ENCODE peak calls at places on chromosome 16, in ten cellular contexts. One of them, this sample, is unnamed.

GRCh38 chr16:52925143-52925542 is 127.6 kb downstream of the CHD9NB start:
- DNase-seq in ELF-1: no peak
- DNase-seq in HTR-8/SVneo: no peak
- DNase-seq in activated CD4-positive, alpha-beta memory T cell treated with anti-CD3 and anti-CD28 coated beads, Interleukin-2, amount 10 ng/mL, durations not matched to agents 7 days and 5 days: no peak
- DNase-seq in DND-41: no peak
- DNase-seq in fibroblast of the aortic adventitia: no peak
- DNase-seq in MCF 10A: no peak
- DNase-seq in stimulated activated CD4-positive, alpha-beta T cell treated with anti-CD3 and anti-CD28 coated beads, Interleukin-2, amount 100 ng/mL, for 48 hours: no peak
- DNase-seq in NCI-H2081 treated with DMSO at 0.1 percent for 48 hours: no peak
- DNase-seq in AG04450: no peak
- DNase-seq in this sample: no peak

GRCh38 chr16:85541619-85542547 is 71.2 kb upstream of the GSE1 start:
- DNase-seq in NCI-H2081 treated with DMSO at 0.1 percent for 48 hours: no peak
- DNase-seq in HTR-8/SVneo: no peak
- DNase-seq in stimulated activated CD4-positive, alpha-beta T cell treated with anti-CD3 and anti-CD28 coated beads, Interleukin-2, amount 100 ng/mL, for 48 hours: no peak
- DNase-seq in AG04450: no peak
- DNase-seq in activated CD4-positive, alpha-beta memory T cell treated with anti-CD3 and anti-CD28 coated beads, Interleukin-2, amount 10 ng/mL, durations not matched to agents 7 days and 5 days: no peak
- DNase-seq in fibroblast of the aortic adventitia: no peak
- DNase-seq in MCF 10A: no peak
- DNase-seq in DND-41: no peak
- DNase-seq in ELF-1: no peak
- DNase-seq in this sample: no peak

GRCh38 chr16:67516296-67517177 is 12.1 kb upstream of the RIPOR1 start:
- DNase-seq in fibroblast of the aortic adventitia: peak; percentile 86
- DNase-seq in MCF 10A: peak; percentile 58
- DNase-seq in DND-41: no peak
- DNase-seq in HTR-8/SVneo: peak; percentile 82
- DNase-seq in NCI-H2081 treated with DMSO at 0.1 percent for 48 hours: no peak
- DNase-seq in ELF-1: no peak
- DNase-seq in activated CD4-positive, alpha-beta memory T cell treated with anti-CD3 and anti-CD28 coated beads, Interleukin-2, amount 10 ng/mL, durations not matched to agents 7 days and 5 days: no peak
- DNase-seq in stimulated activated CD4-positive, alpha-beta T cell treated with anti-CD3 and anti-CD28 coated beads, Interleukin-2, amount 100 ng/mL, for 48 hours: no peak
- DNase-seq in AG04450: no peak
- DNase-seq in this sample: no peak

GRCh38 chr16:914453-914852 is 56.3 kb downstream of the LMF1 start:
- DNase-seq in stimulated activated CD4-positive, alpha-beta T cell treated with anti-CD3 and anti-CD28 coated beads, Interleukin-2, amount 100 ng/mL, for 48 hours: no peak
- DNase-seq in fibroblast of the aortic adventitia: peak; percentile 4
- DNase-seq in NCI-H2081 treated with DMSO at 0.1 percent for 48 hours: no peak
- DNase-seq in ELF-1: no peak
- DNase-seq in activated CD4-positive, alpha-beta memory T cell treated with anti-CD3 and anti-CD28 coated beads, Interleukin-2, amount 10 ng/mL, durations not matched to agents 7 days and 5 days: no peak
- DNase-seq in HTR-8/SVneo: peak; percentile 39
- DNase-seq in DND-41: no peak
- DNase-seq in AG04450: no peak
- DNase-seq in MCF 10A: peak; percentile 0
- DNase-seq in this sample: no peak

GRCh38 chr16:50038756-50039529 is 13.9 kb downstream of the CNEP1R1 start:
- DNase-seq in MCF 10A: no peak
- DNase-seq in ELF-1: peak; percentile 18
- DNase-seq in stimulated activated CD4-positive, alpha-beta T cell treated with anti-CD3 and anti-CD28 coated beads, Interleukin-2, amount 100 ng/mL, for 48 hours: no peak
- DNase-seq in fibroblast of the aortic adventitia: no peak
- DNase-seq in DND-41: no peak
- DNase-seq in activated CD4-positive, alpha-beta memory T cell treated with anti-CD3 and anti-CD28 coated beads, Interleukin-2, amount 10 ng/mL, durations not matched to agents 7 days and 5 days: no peak
- DNase-seq in AG04450: no peak
- DNase-seq in HTR-8/SVneo: no peak
- DNase-seq in NCI-H2081 treated with DMSO at 0.1 percent for 48 hours: no peak
- DNase-seq in this sample: no peak

GRCh38 chr16:22007509-22008214 is at the start of gene MOSMO:
- DNase-seq in HTR-8/SVneo: peak; percentile 56
- DNase-seq in AG04450: no peak
- DNase-seq in activated CD4-positive, alpha-beta memory T cell treated with anti-CD3 and anti-CD28 coated beads, Interleukin-2, amount 10 ng/mL, durations not matched to agents 7 days and 5 days: peak; percentile 69
- DNase-seq in fibroblast of the aortic adventitia: peak; percentile 49
- DNase-seq in DND-41: peak; percentile 63
- DNase-seq in stimulated activated CD4-positive, alpha-beta T cell treated with anti-CD3 and anti-CD28 coated beads, Interleukin-2, amount 100 ng/mL, for 48 hours: peak; percentile 63
- DNase-seq in MCF 10A: peak; percentile 74
- DNase-seq in NCI-H2081 treated with DMSO at 0.1 percent for 48 hours: no peak
- DNase-seq in ELF-1: peak; percentile 67
- DNase-seq in this sample: no peak

GRCh38 chr16:63998-64913 is 8.2 kb downstream of the RHBDF1 start:
- DNase-seq in activated CD4-positive, alpha-beta memory T cell treated with anti-CD3 and anti-CD28 coated beads, Interleukin-2, amount 10 ng/mL, durations not matched to agents 7 days and 5 days: no peak
- DNase-seq in fibroblast of the aortic adventitia: no peak
- DNase-seq in MCF 10A: no peak
- DNase-seq in AG04450: no peak
- DNase-seq in ELF-1: no peak
- DNase-seq in stimulated activated CD4-positive, alpha-beta T cell treated with anti-CD3 and anti-CD28 coated beads, Interleukin-2, amount 100 ng/mL, for 48 hours: no peak
- DNase-seq in HTR-8/SVneo: no peak
- DNase-seq in NCI-H2081 treated with DMSO at 0.1 percent for 48 hours: no peak
- DNase-seq in DND-41: no peak
- DNase-seq in this sample: no peak

GRCh38 chr16:65842067-65842466 is 524.4 kb upstream of the CDH5 start:
- DNase-seq in DND-41: no peak
- DNase-seq in stimulated activated CD4-positive, alpha-beta T cell treated with anti-CD3 and anti-CD28 coated beads, Interleukin-2, amount 100 ng/mL, for 48 hours: no peak
- DNase-seq in HTR-8/SVneo: no peak
- DNase-seq in activated CD4-positive, alpha-beta memory T cell treated with anti-CD3 and anti-CD28 coated beads, Interleukin-2, amount 10 ng/mL, durations not matched to agents 7 days and 5 days: no peak
- DNase-seq in fibroblast of the aortic adventitia: no peak
- DNase-seq in ELF-1: no peak
- DNase-seq in NCI-H2081 treated with DMSO at 0.1 percent for 48 hours: no peak
- DNase-seq in MCF 10A: no peak
- DNase-seq in AG04450: no peak
- DNase-seq in this sample: no peak

GRCh38 chr16:67884684-67885083 is at the start of gene NRN1L:
- DNase-seq in stimulated activated CD4-positive, alpha-beta T cell treated with anti-CD3 and anti-CD28 coated beads, Interleukin-2, amount 100 ng/mL, for 48 hours: no peak
- DNase-seq in activated CD4-positive, alpha-beta memory T cell treated with anti-CD3 and anti-CD28 coated beads, Interleukin-2, amount 10 ng/mL, durations not matched to agents 7 days and 5 days: no peak
- DNase-seq in NCI-H2081 treated with DMSO at 0.1 percent for 48 hours: peak; percentile 7
- DNase-seq in DND-41: peak; percentile 23
- DNase-seq in HTR-8/SVneo: peak; percentile 61
- DNase-seq in AG04450: peak; percentile 79
- DNase-seq in fibroblast of the aortic adventitia: peak; percentile 85
- DNase-seq in MCF 10A: peak; percentile 91
- DNase-seq in ELF-1: peak; percentile 97
- DNase-seq in this sample: peak; percentile 76

GRCh38 chr16:85092851-85093250 is 19.4 kb downstream of the CIBAR2 start:
- DNase-seq in NCI-H2081 treated with DMSO at 0.1 percent for 48 hours: no peak
- DNase-seq in MCF 10A: no peak
- DNase-seq in AG04450: no peak
- DNase-seq in HTR-8/SVneo: no peak
- DNase-seq in activated CD4-positive, alpha-beta memory T cell treated with anti-CD3 and anti-CD28 coated beads, Interleukin-2, amount 10 ng/mL, durations not matched to agents 7 days and 5 days: no peak
- DNase-seq in ELF-1: no peak
- DNase-seq in stimulated activated CD4-positive, alpha-beta T cell treated with anti-CD3 and anti-CD28 coated beads, Interleukin-2, amount 100 ng/mL, for 48 hours: no peak
- DNase-seq in fibroblast of the aortic adventitia: no peak
- DNase-seq in DND-41: no peak
- DNase-seq in this sample: no peak

GRCh38 chr16:51418258-51418657 is 267.2 kb upstream of the SALL1 start:
- DNase-seq in DND-41: no peak
- DNase-seq in HTR-8/SVneo: no peak
- DNase-seq in NCI-H2081 treated with DMSO at 0.1 percent for 48 hours: no peak
- DNase-seq in ELF-1: no peak
- DNase-seq in stimulated activated CD4-positive, alpha-beta T cell treated with anti-CD3 and anti-CD28 coated beads, Interleukin-2, amount 100 ng/mL, for 48 hours: no peak
- DNase-seq in AG04450: no peak
- DNase-seq in MCF 10A: no peak
- DNase-seq in activated CD4-positive, alpha-beta memory T cell treated with anti-CD3 and anti-CD28 coated beads, Interleukin-2, amount 10 ng/mL, durations not matched to agents 7 days and 5 days: no peak
- DNase-seq in fibroblast of the aortic adventitia: no peak
- DNase-seq in this sample: no peak

GRCh38 chr16:10428433-10429168 is 42.7 kb downstream of the ATF7IP2 start:
- DNase-seq in DND-41: no peak
- DNase-seq in AG04450: no peak
- DNase-seq in stimulated activated CD4-positive, alpha-beta T cell treated with anti-CD3 and anti-CD28 coated beads, Interleukin-2, amount 100 ng/mL, for 48 hours: no peak
- DNase-seq in ELF-1: no peak
- DNase-seq in fibroblast of the aortic adventitia: no peak
- DNase-seq in activated CD4-positive, alpha-beta memory T cell treated with anti-CD3 and anti-CD28 coated beads, Interleukin-2, amount 10 ng/mL, durations not matched to agents 7 days and 5 days: no peak
- DNase-seq in NCI-H2081 treated with DMSO at 0.1 percent for 48 hours: no peak
- DNase-seq in HTR-8/SVneo: no peak
- DNase-seq in MCF 10A: peak; percentile 64
- DNase-seq in this sample: no peak

GRCh38 chr16:2769100-2769529 is 8.0 kb downstream of the ELOB start:
- DNase-seq in AG04450: no peak
- DNase-seq in ELF-1: no peak
- DNase-seq in fibroblast of the aortic adventitia: no peak
- DNase-seq in activated CD4-positive, alpha-beta memory T cell treated with anti-CD3 and anti-CD28 coated beads, Interleukin-2, amount 10 ng/mL, durations not matched to agents 7 days and 5 days: no peak
- DNase-seq in DND-41: no peak
- DNase-seq in MCF 10A: peak; percentile 79
- DNase-seq in stimulated activated CD4-positive, alpha-beta T cell treated with anti-CD3 and anti-CD28 coated beads, Interleukin-2, amount 100 ng/mL, for 48 hours: no peak
- DNase-seq in HTR-8/SVneo: no peak
- DNase-seq in NCI-H2081 treated with DMSO at 0.1 percent for 48 hours: no peak
- DNase-seq in this sample: no peak

GRCh38 chr16:49213594-49213993 is 68.0 kb downstream of the CBLN1 start:
- DNase-seq in MCF 10A: no peak
- DNase-seq in NCI-H2081 treated with DMSO at 0.1 percent for 48 hours: no peak
- DNase-seq in HTR-8/SVneo: no peak
- DNase-seq in DND-41: no peak
- DNase-seq in activated CD4-positive, alpha-beta memory T cell treated with anti-CD3 and anti-CD28 coated beads, Interleukin-2, amount 10 ng/mL, durations not matched to agents 7 days and 5 days: no peak
- DNase-seq in ELF-1: peak; percentile 75
- DNase-seq in fibroblast of the aortic adventitia: no peak
- DNase-seq in AG04450: no peak
- DNase-seq in stimulated activated CD4-positive, alpha-beta T cell treated with anti-CD3 and anti-CD28 coated beads, Interleukin-2, amount 100 ng/mL, for 48 hours: no peak
- DNase-seq in this sample: no peak

GRCh38 chr16:57132470-57132869 is 40.1 kb downstream of the CPNE2 start:
- DNase-seq in NCI-H2081 treated with DMSO at 0.1 percent for 48 hours: no peak
- DNase-seq in AG04450: no peak
- DNase-seq in DND-41: no peak
- DNase-seq in ELF-1: peak; percentile 54
- DNase-seq in MCF 10A: no peak
- DNase-seq in activated CD4-positive, alpha-beta memory T cell treated with anti-CD3 and anti-CD28 coated beads, Interleukin-2, amount 10 ng/mL, durations not matched to agents 7 days and 5 days: no peak
- DNase-seq in fibroblast of the aortic adventitia: no peak
- DNase-seq in stimulated activated CD4-positive, alpha-beta T cell treated with anti-CD3 and anti-CD28 coated beads, Interleukin-2, amount 100 ng/mL, for 48 hours: no peak
- DNase-seq in HTR-8/SVneo: no peak
- DNase-seq in this sample: no peak

GRCh38 chr16:31869511-31870201 is 4.0 kb upstream of the ZNF267 start:
- DNase-seq in activated CD4-positive, alpha-beta memory T cell treated with anti-CD3 and anti-CD28 coated beads, Interleukin-2, amount 10 ng/mL, durations not matched to agents 7 days and 5 days: peak; percentile 85
- DNase-seq in DND-41: peak; percentile 74
- DNase-seq in fibroblast of the aortic adventitia: peak; percentile 67
- DNase-seq in AG04450: peak; percentile 42
- DNase-seq in stimulated activated CD4-positive, alpha-beta T cell treated with anti-CD3 and anti-CD28 coated beads, Interleukin-2, amount 100 ng/mL, for 48 hours: peak; percentile 58
- DNase-seq in MCF 10A: peak; percentile 58
- DNase-seq in HTR-8/SVneo: peak; percentile 57
- DNase-seq in ELF-1: no peak
- DNase-seq in NCI-H2081 treated with DMSO at 0.1 percent for 48 hours: no peak
- DNase-seq in this sample: no peak

GRCh38 chr16:54935411-54936085 is 4.9 kb downstream of the IRX5 start:
- DNase-seq in AG04450: no peak
- DNase-seq in fibroblast of the aortic adventitia: peak; percentile 31
- DNase-seq in MCF 10A: no peak
- DNase-seq in stimulated activated CD4-positive, alpha-beta T cell treated with anti-CD3 and anti-CD28 coated beads, Interleukin-2, amount 100 ng/mL, for 48 hours: no peak
- DNase-seq in DND-41: no peak
- DNase-seq in HTR-8/SVneo: no peak
- DNase-seq in ELF-1: no peak
- DNase-seq in NCI-H2081 treated with DMSO at 0.1 percent for 48 hours: no peak
- DNase-seq in activated CD4-positive, alpha-beta memory T cell treated with anti-CD3 and anti-CD28 coated beads, Interleukin-2, amount 10 ng/mL, durations not matched to agents 7 days and 5 days: no peak
- DNase-seq in this sample: no peak

GRCh38 chr16:15518412-15519351 is 84.3 kb downstream of the BMERB1 start:
- DNase-seq in ELF-1: peak; percentile 47
- DNase-seq in activated CD4-positive, alpha-beta memory T cell treated with anti-CD3 and anti-CD28 coated beads, Interleukin-2, amount 10 ng/mL, durations not matched to agents 7 days and 5 days: no peak
- DNase-seq in HTR-8/SVneo: no peak
- DNase-seq in stimulated activated CD4-positive, alpha-beta T cell treated with anti-CD3 and anti-CD28 coated beads, Interleukin-2, amount 100 ng/mL, for 48 hours: no peak
- DNase-seq in AG04450: peak; percentile 27
- DNase-seq in MCF 10A: no peak
- DNase-seq in NCI-H2081 treated with DMSO at 0.1 percent for 48 hours: no peak
- DNase-seq in DND-41: no peak
- DNase-seq in fibroblast of the aortic adventitia: peak; percentile 99
- DNase-seq in this sample: no peak

GRCh38 chr16:47848481-47849109 is 307.2 kb downstream of the ABCC12 start:
- DNase-seq in ELF-1: peak; percentile 37
- DNase-seq in fibroblast of the aortic adventitia: peak; percentile 16
- DNase-seq in AG04450: peak; percentile 15
- DNase-seq in MCF 10A: peak; percentile 23
- DNase-seq in stimulated activated CD4-positive, alpha-beta T cell treated with anti-CD3 and anti-CD28 coated beads, Interleukin-2, amount 100 ng/mL, for 48 hours: no peak
- DNase-seq in DND-41: no peak
- DNase-seq in activated CD4-positive, alpha-beta memory T cell treated with anti-CD3 and anti-CD28 coated beads, Interleukin-2, amount 10 ng/mL, durations not matched to agents 7 days and 5 days: no peak
- DNase-seq in HTR-8/SVneo: no peak
- DNase-seq in NCI-H2081 treated with DMSO at 0.1 percent for 48 hours: no peak
- DNase-seq in this sample: no peak

GRCh38 chr16:75387951-75388350 is 45.4 kb downstream of the CFDP1 start:
- DNase-seq in ELF-1: no peak
- DNase-seq in fibroblast of the aortic adventitia: no peak
- DNase-seq in MCF 10A: no peak
- DNase-seq in AG04450: no peak
- DNase-seq in DND-41: no peak
- DNase-seq in stimulated activated CD4-positive, alpha-beta T cell treated with anti-CD3 and anti-CD28 coated beads, Interleukin-2, amount 100 ng/mL, for 48 hours: no peak
- DNase-seq in activated CD4-positive, alpha-beta memory T cell treated with anti-CD3 and anti-CD28 coated beads, Interleukin-2, amount 10 ng/mL, durations not matched to agents 7 days and 5 days: no peak
- DNase-seq in NCI-H2081 treated with DMSO at 0.1 percent for 48 hours: no peak
- DNase-seq in HTR-8/SVneo: no peak
- DNase-seq in this sample: no peak

GRCh38 chr16:4404247-4404966 is 12.0 kb downstream of the CORO7 start:
- DNase-seq in HTR-8/SVneo: no peak
- DNase-seq in stimulated activated CD4-positive, alpha-beta T cell treated with anti-CD3 and anti-CD28 coated beads, Interleukin-2, amount 100 ng/mL, for 48 hours: peak; percentile 26
- DNase-seq in NCI-H2081 treated with DMSO at 0.1 percent for 48 hours: no peak
- DNase-seq in fibroblast of the aortic adventitia: no peak
- DNase-seq in ELF-1: peak; percentile 92
- DNase-seq in activated CD4-positive, alpha-beta memory T cell treated with anti-CD3 and anti-CD28 coated beads, Interleukin-2, amount 10 ng/mL, durations not matched to agents 7 days and 5 days: peak; percentile 48
- DNase-seq in AG04450: no peak
- DNase-seq in DND-41: peak; percentile 49
- DNase-seq in MCF 10A: peak; percentile 38
- DNase-seq in this sample: no peak

GRCh38 chr16:65754799-65755691 is 611.4 kb upstream of the CDH5 start:
- DNase-seq in MCF 10A: no peak
- DNase-seq in AG04450: peak; percentile 26
- DNase-seq in activated CD4-positive, alpha-beta memory T cell treated with anti-CD3 and anti-CD28 coated beads, Interleukin-2, amount 10 ng/mL, durations not matched to agents 7 days and 5 days: no peak
- DNase-seq in fibroblast of the aortic adventitia: peak; percentile 23
- DNase-seq in stimulated activated CD4-positive, alpha-beta T cell treated with anti-CD3 and anti-CD28 coated beads, Interleukin-2, amount 100 ng/mL, for 48 hours: no peak
- DNase-seq in DND-41: no peak
- DNase-seq in ELF-1: no peak
- DNase-seq in NCI-H2081 treated with DMSO at 0.1 percent for 48 hours: no peak
- DNase-seq in HTR-8/SVneo: no peak
- DNase-seq in this sample: no peak

This sample was measured in brain pericyte.